ENCODE peak calls at places on chromosomes 7 and 10, in ten cellular contexts. X, I, S, A, Q, U, F, R, G and Y are unnamed samples.

GRCh38 chr10:124306922-124307371 is 111.8 kb downstream of the OAT start:
- DNase-seq in S (no peak), F (no peak), A (no peak), U (no peak), G (no peak), R (no peak), I (no peak), X (no peak), Q (no peak), Y (no peak)

GRCh38 chr7:151693140-151693539 is 173.4 kb upstream of the RHEB start:
- DNase-seq in F (no peak), Q (no peak), G (no peak), A (no peak), S (no peak), U (no peak), X (peak; percentile 27), R (no peak), I (no peak), Y (no peak)

GRCh38 chr10:15487376-15487775 is 116.3 kb upstream of the FAM171A1 start:
- DNase-seq in S (no peak), U (no peak), X (no peak), F (no peak), Q (no peak), R (no peak), G (no peak), I (no peak), A (no peak), Y (no peak)

GRCh38 chr10:86319626-86320025 is 47.0 kb downstream of the GRID1 start:
- DNase-seq in F (no peak), X (no peak), U (no peak), G (no peak), I (no peak), A (no peak), S (no peak), Q (no peak), R (no peak), Y (no peak)

GRCh38 chr10:24463683-24464426 is 254.9 kb downstream of the KIAA1217 start:
- DNase-seq in I (no peak), X (no peak), F (peak; percentile 94), R (peak; percentile 80), A (no peak), Q (peak; percentile 71), G (peak; percentile 66), S (no peak), U (peak; percentile 48), Y (peak; percentile 41)

GRCh38 chr7:155164316-155164715 is 94.2 kb downstream of the HTR5A start:
- DNase-seq in A (no peak), X (no peak), R (no peak), I (no peak), Q (no peak), U (no peak), F (no peak), G (no peak), S (no peak), Y (no peak)

GRCh38 chr10:44301781-44302400 is 83.0 kb downstream of the CXCL12 start:
- DNase-seq in X (no peak), Q (no peak), I (no peak), F (no peak), U (no peak), S (no peak), G (no peak), R (no peak), A (peak; percentile 18), Y (no peak)

GRCh38 chr10:31031205-31031665 is 430 bp downstream of the ZNF438 start:
- DNase-seq in A (no peak), F (no peak), X (no peak), G (no peak), U (no peak), R (no peak), S (no peak), I (no peak), Q (no peak), Y (no peak)

GRCh38 chr7:83655951-83656556 is 7.1 kb upstream of the SEMA3E start:
- DNase-seq in F (peak; percentile 78), A (no peak), Q (no peak), U (peak; percentile 16), X (no peak), I (no peak), S (no peak), R (no peak), G (peak; percentile 65), Y (no peak)

GRCh38 chr7:142739927-142740492 is 9.3 kb upstream of the PRSS1 start:
- DNase-seq in F (no peak), I (no peak), X (no peak), R (no peak), G (no peak), A (no peak), Q (no peak), S (no peak), U (no peak), Y (no peak)

GRCh38 chr7:29564455-29565185 is 985 bp downstream of the PRR15 start:
- DNase-seq in Q (peak; percentile 48), I (no peak), X (peak; percentile 48), F (peak; percentile 36), U (peak; percentile 73), A (peak; percentile 26), G (peak; percentile 74), S (no peak), R (no peak), Y (no peak)

GRCh38 chr7:84477786-84478405 is 283.3 kb upstream of the SEMA3A start:
- DNase-seq in A (no peak), Q (no peak), U (no peak), F (no peak), R (no peak), S (no peak), I (no peak), G (no peak), X (no peak), Y (no peak)

GRCh38 chr7:134789967-134790685 is 10.7 kb downstream of the CALD1 start:
- DNase-seq in Q (no peak), I (no peak), U (no peak), A (no peak), G (peak; percentile 41), F (peak; percentile 85), X (no peak), S (no peak), R (no peak), Y (no peak)

GRCh38 chr10:80486785-80487421 is 32.8 kb downstream of the TSPAN14 start:
- DNase-seq in F (no peak), Q (no peak), G (no peak), A (no peak), I (no peak), U (peak; percentile 4), R (no peak), X (no peak), S (no peak), Y (no peak)

GRCh38 chr10:80489371-80490112 is 35.4 kb downstream of the TSPAN14 start:
- DNase-seq in Q (no peak), G (no peak), A (no peak), U (no peak), R (no peak), X (no peak), I (no peak), F (no peak), S (no peak), Y (no peak)

GRCh38 chr10:80487422-80487785 is 33.3 kb downstream of the TSPAN14 start:
- DNase-seq in I (no peak), G (no peak), R (no peak), A (no peak), U (peak; percentile 3), Q (no peak), S (no peak), X (no peak), F (no peak), Y (no peak)

GRCh38 chr10:80488539-80489066 is 34.5 kb downstream of the TSPAN14 start:
- DNase-seq in Q (no peak), X (no peak), S (no peak), R (no peak), G (no peak), F (no peak), I (no peak), U (no peak), A (no peak), Y (no peak)

GRCh38 chr10:80487791-80488538 is 33.9 kb downstream of the TSPAN14 start:
- DNase-seq in X (peak; percentile 39), Q (no peak), S (no peak), U (peak; percentile 51), G (no peak), A (no peak), I (peak; percentile 80), F (no peak), R (peak; percentile 35), Y (peak; percentile 90)
- H3K27ac ChIP-seq in X (peak overlapping the region; percentile 58), Q (no peak overlapping the region), S (no peak overlapping the region), U (peak overlapping the region; percentile 32), G (no peak overlapping the region), A (peak overlapping the region; percentile 67), I (peak overlapping the region; percentile 24), F (no peak overlapping the region), R (peak overlapping the region; percentile 13), Y (peak overlapping the region; percentile 81)

DNA sequence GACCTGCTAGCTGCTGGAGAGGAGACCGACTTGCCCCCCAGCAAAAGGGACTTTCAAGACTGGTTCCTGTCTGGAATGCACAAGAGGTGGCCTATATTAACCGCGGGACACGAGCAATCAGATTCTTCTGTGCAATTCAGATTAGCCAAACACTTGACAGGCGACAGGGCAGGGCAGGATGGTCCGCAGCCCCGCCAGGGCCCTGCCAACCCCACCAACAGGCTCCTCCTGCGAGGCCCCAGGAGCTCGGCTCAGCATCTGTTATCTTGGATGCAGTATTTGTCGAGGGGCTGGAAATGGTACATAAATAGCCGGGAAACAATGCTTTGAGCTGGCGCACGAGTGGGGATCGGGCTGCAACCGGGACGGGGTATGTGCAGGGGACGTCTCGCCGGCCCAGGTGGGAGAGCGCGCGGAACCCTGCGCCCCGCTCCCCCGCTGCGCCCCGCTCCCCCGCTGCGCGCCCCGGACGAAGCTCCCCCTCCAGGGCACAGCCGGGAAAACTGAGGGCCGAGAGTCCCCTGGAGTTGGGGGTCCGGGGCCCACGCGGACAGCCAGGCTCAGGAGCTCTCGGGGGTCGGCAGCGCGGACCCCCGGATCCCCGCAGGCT is 669 bp downstream of the RADIL start:
- DNase-seq in X (no peak), G (no peak), I (no peak), A (peak; percentile 76), R (no peak), S (no peak), U (no peak), F (no peak), Q (no peak), Y (no peak)
- H3K27ac ChIP-seq in X (peak overlapping the region; percentile 86), G (peak overlapping the region; percentile 57), I (no peak overlapping the region), A (peak overlapping the region; percentile 11), R (peak overlapping the region; percentile 70), S (peak overlapping the region; percentile 24), U (peak overlapping the region; percentile 59), F (peak overlapping the region; percentile 87), Q (no peak overlapping the region), Y (no peak overlapping the region)

GRCh38 chr7:68121655-68122054 is 1125.0 kb downstream of the TYW1 start:
- DNase-seq in R (no peak), A (no peak), S (no peak), G (no peak), X (no peak), F (no peak), U (no peak), Q (no peak), I (no peak), Y (no peak)
- H3K27ac ChIP-seq in R (no peak overlapping the region), A (no peak overlapping the region), S (no peak overlapping the region), G (no peak overlapping the region), X (no peak overlapping the region), F (no peak overlapping the region), U (no peak overlapping the region), Q (no peak overlapping the region), I (no peak overlapping the region), Y (no peak overlapping the region)

DNA sequence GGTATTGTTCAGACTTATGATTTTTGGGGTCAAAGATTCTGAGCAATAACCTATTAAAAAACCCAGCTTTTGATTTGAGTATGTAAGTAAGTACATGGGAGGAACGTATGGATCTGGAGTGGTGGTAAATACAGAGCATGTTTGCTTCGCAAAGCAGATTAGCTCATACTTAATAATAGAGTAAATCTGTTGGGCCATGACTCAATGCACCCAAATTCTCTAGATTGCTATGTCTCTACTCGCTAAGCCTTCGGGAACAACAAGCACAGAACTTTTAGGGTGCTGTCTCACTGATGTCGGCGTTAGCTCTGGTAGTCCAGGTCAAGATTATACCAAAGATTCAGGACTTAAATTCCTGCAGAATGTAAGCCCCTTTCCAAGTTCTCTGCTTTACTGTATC is 801 bp upstream of the MINPP1 start:
- DNase-seq in U (no peak), G (no peak), A (no peak), R (no peak), Q (no peak), F (peak; percentile 7), S (no peak), I (no peak), X (no peak), Y (no peak)
- H3K27ac ChIP-seq in U (peak overlapping the region; percentile 86), G (peak overlapping the region; percentile 97), A (peak overlapping the region; percentile 55), R (peak overlapping the region; percentile 70), Q (peak overlapping the region; percentile 83), F (peak overlapping the region; percentile 71), S (no peak overlapping the region), I (no peak overlapping the region), X (peak overlapping the region; percentile 90), Y (no peak overlapping the region)